ENCODE peak calls at places on chromosomes 3 and 15, in ten cellular contexts. K, T, O, Q, C, P, U, Z, X and N are unnamed samples.
A peak's percentile ranks its signal among the peaks of the same experiment; 100 is the strongest.

GRCh38 chr3:149969110-149969944 is 1.4 kb downstream of the PFN2 start:
- DNase-seq in X (peak; percentile 78), Z (peak; percentile 83), U (peak; percentile 91), C (peak; percentile 86), K (peak; percentile 72), P (peak; percentile 23), T (no peak), Q (peak; percentile 59), O (no peak), N (peak; percentile 61)

GRCh38 chr3:59464187-59464586 is 414.4 kb upstream of the CFAP20DC start:
- DNase-seq in U (no peak), Z (no peak), O (no peak), Q (no peak), T (no peak), K (peak; percentile 69), P (no peak), C (no peak), X (no peak), N (no peak)

GRCh38 chr3:197468866-197469382 is 86.8 kb downstream of the BDH1 start:
- DNase-seq in K (no peak), T (no peak), Z (no peak), C (peak; percentile 45), U (peak; percentile 86), Q (no peak), P (no peak), X (no peak), O (no peak), N (no peak)

GRCh38 chr15:37900286-37901221 is 33.9 kb upstream of the TMCO5A start:
- DNase-seq in T (no peak), Z (peak; percentile 47), O (no peak), P (no peak), X (no peak), Q (no peak), U (peak; percentile 84), C (no peak), K (peak; percentile 31), N (peak; percentile 38)

GRCh38 chr3:27556854-27557253 is 72.7 kb upstream of the SLC4A7 start:
- DNase-seq in K (no peak), C (peak; percentile 74), X (no peak), T (no peak), P (no peak), Q (no peak), Z (peak; percentile 75), O (no peak), U (peak; percentile 46), N (no peak)

GRCh38 chr3:141686477-141687280 is 51.4 kb upstream of the RNF7 start:
- DNase-seq in Q (no peak), Z (peak; percentile 47), U (peak; percentile 61), O (no peak), X (no peak), P (no peak), K (peak; percentile 53), C (peak; percentile 84), T (peak; percentile 43), N (no peak)

GRCh38 chr3:127732879-127733350 is 60.2 kb downstream of the ABTB1 start:
- DNase-seq in Z (peak; percentile 29), U (no peak), C (no peak), K (no peak), P (no peak), X (no peak), O (no peak), Q (no peak), T (no peak), N (no peak)

GRCh38 chr3:111691293-111691909 is 96.3 kb upstream of the ZBED2 start:
- DNase-seq in C (peak; percentile 72), O (no peak), P (peak; percentile 7), Q (no peak), K (peak; percentile 40), Z (peak; percentile 39), T (no peak), U (peak; percentile 63), X (no peak), N (no peak)

GRCh38 chr3:169948559-169949371 is 17.8 kb upstream of the SEC62 start:
- DNase-seq in T (no peak), P (no peak), C (no peak), K (no peak), X (no peak), Z (no peak), O (no peak), Q (no peak), U (no peak), N (no peak)

GRCh38 chr15:41559239-41559488 is 152 bp downstream of the TYRO3 start:
- DNase-seq in U (no peak), X (no peak), O (no peak), Q (no peak), P (no peak), T (no peak), K (no peak), C (no peak), Z (no peak), N (no peak)

GRCh38 chr15:65576669-65577068 is 34.3 kb downstream of the INTS14 start:
- DNase-seq in X (no peak), Q (no peak), U (peak; percentile 60), C (peak; percentile 27), T (no peak), Z (peak; percentile 89), O (no peak), K (peak; percentile 32), P (no peak), N (no peak)

GRCh38 chr3:170695486-170696069 is 109.7 kb upstream of the SLC7A14 start:
- DNase-seq in P (no peak), X (no peak), O (no peak), C (peak; percentile 73), K (no peak), Q (no peak), U (no peak), Z (no peak), T (no peak), N (no peak)

GRCh38 chr15:41506796-41507341 is 6.8 kb downstream of the LTK start:
- DNase-seq in Z (no peak), T (no peak), K (no peak), O (no peak), Q (no peak), X (peak; percentile 65), U (no peak), C (no peak), P (no peak), N (no peak)

GRCh38 chr3:120798346-120798745 is 55.8 kb downstream of the GTF2E1 start:
- DNase-seq in Z (no peak), Q (no peak), O (no peak), P (no peak), X (no peak), C (no peak), U (no peak), T (no peak), K (no peak), N (no peak)

GRCh38 chr3:188229726-188230125 is 75.8 kb downstream of the LPP start:
- DNase-seq in Q (no peak), U (no peak), T (no peak), O (no peak), Z (no peak), X (no peak), K (no peak), P (no peak), C (no peak), N (no peak)

GRCh38 chr3:188231454-188231853 is 77.5 kb downstream of the LPP start:
- DNase-seq in K (no peak), T (no peak), C (no peak), U (no peak), Z (no peak), X (no peak), Q (no peak), O (no peak), P (no peak), N (no peak)

GRCh38 chr3:188227442-188227841 is 73.5 kb downstream of the LPP start:
- DNase-seq in K (no peak), U (no peak), C (no peak), T (no peak), Z (no peak), P (no peak), Q (no peak), O (no peak), X (no peak), N (no peak)

GRCh38 chr3:188230962-188231361 is 77.0 kb downstream of the LPP start:
- DNase-seq in K (peak; percentile 75), P (no peak), Z (peak; percentile 40), X (no peak), O (no peak), T (no peak), U (peak; percentile 75), Q (no peak), C (no peak), N (no peak)

GRCh38 chr3:188229177-188229576 is 75.2 kb downstream of the LPP start:
- DNase-seq in T (no peak), K (no peak), Z (no peak), Q (no peak), U (no peak), C (no peak), X (no peak), O (no peak), P (no peak), N (no peak)
- H3K27ac ChIP-seq in T (no peak overlapping the region), K (no peak overlapping the region), Z (no peak overlapping the region), Q (no peak overlapping the region), U (no peak overlapping the region), C (no peak overlapping the region), X (no peak overlapping the region), O (no peak overlapping the region), P (no peak overlapping the region), N (no peak overlapping the region)

GRCh38 chr15:40052604-40053003 is 13.6 kb upstream of the SRP14 start:
- DNase-seq in C (no peak), P (no peak), U (no peak), K (no peak), O (no peak), X (no peak), Q (no peak), T (no peak), Z (no peak), N (no peak)
- H3K9ac ChIP-seq in C (no peak overlapping the region), P (no peak overlapping the region), U (no peak overlapping the region), K (no peak overlapping the region), O (no peak overlapping the region), X (no peak overlapping the region), Q (no peak overlapping the region), T (peak overlapping the region; percentile 63), Z (no peak overlapping the region), N (no peak overlapping the region)

GRCh38 chr15:84782346-84782745 is 34.0 kb downstream of the ZNF592 start:
- DNase-seq in X (no peak), Z (no peak), O (no peak), P (no peak), T (no peak), U (no peak), C (no peak), K (no peak), Q (no peak), N (no peak)
- H3K27ac ChIP-seq in X (no peak overlapping the region), Z (no peak overlapping the region), O (no peak overlapping the region), P (no peak overlapping the region), T (no peak overlapping the region), U (no peak overlapping the region), C (no peak overlapping the region), K (no peak overlapping the region), Q (no peak overlapping the region), N (no peak overlapping the region)

DNA sequence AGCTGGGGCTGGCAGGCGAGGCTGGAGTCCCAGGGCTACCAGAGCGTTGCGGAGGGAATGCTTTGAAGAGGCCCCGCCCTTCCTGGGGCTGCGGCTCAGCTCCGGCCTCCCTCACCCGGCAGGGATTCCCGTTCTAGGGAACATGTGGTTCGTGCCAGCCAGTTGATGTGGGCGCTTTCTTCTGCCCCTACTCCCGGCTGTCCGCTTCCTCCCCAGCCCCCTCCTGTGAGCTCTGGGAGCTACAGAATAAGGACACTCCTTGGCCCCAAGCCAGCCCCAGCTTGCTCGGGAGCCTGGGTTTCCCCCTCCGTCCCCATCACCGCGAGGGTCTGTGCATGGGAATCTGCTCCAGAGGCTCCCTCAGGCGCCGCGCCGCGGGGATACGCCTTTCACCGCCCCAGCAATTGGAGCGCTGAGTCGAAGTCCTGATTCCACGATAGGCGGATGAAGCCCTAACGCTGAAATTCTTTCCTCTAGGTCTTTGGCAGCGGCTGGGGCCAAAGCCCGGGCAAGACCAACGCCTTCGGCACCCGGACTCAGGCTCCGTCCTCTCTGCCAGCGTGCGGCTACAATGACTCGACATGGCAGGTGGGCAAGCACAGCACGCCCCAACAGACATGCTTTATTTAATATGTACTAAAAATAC is 69.5 kb downstream of the KLF15 start:
- DNase-seq in P (no peak), Z (peak; percentile 42), K (peak; percentile 37), Q (peak; percentile 58), O (no peak), U (peak; percentile 52), X (peak; percentile 85), C (peak; percentile 63), T (no peak), N (peak; percentile 40)
- H3K9ac ChIP-seq in P (no peak overlapping the region), Z (peak overlapping the region; percentile 69), K (peak overlapping the region; percentile 51), Q (no peak overlapping the region), O (peak overlapping the region; percentile 63), U (peak overlapping the region; percentile 77), X (no peak overlapping the region), C (peak overlapping the region; percentile 52), T (no peak overlapping the region), N (no peak overlapping the region)